ENCODE peak calls at places on chromosomes 11 and 22, in six cellular contexts. K is CD4-positive, CD25-positive, alpha-beta regulatory T cell; D is activated CD4-positive, CD25-positive, alpha-beta regulatory T cell; J is Right ventricle myocardium superior; U is BJ; F is AG10803. Y is an unnamed sample.

GRCh38 chr11:67053896-67054850 is 2.5 kb upstream of the RHOD start:
- DNase-seq in K (peak), D (no peak), J (peak), U (no peak), F (peak), Y (peak)

GRCh38 chr22:27111796-27112195 is 454.4 kb downstream of the MIAT start:
- DNase-seq in K (no peak), D (no peak), J (no peak), U (no peak), F (no peak), Y (no peak)

GRCh38 chr11:17778956-17779860 is 44.6 kb downstream of the KCNC1 start:
- DNase-seq in K (no peak), D (no peak), J (no peak), U (no peak), F (no peak), Y (no peak)

GRCh38 chr22:45196308-45196707 is 32.6 kb downstream of the NUP50 start:
- DNase-seq in K (no peak), D (no peak), J (no peak), U (no peak), F (no peak), Y (no peak)

GRCh38 chr11:94198718-94199117 is 70.1 kb downstream of the PANX1 start:
- DNase-seq in K (no peak), D (no peak), J (no peak), U (no peak), F (no peak), Y (no peak)

GRCh38 chr11:13494051-13494450 is 1.7 kb downstream of the PTH start:
- DNase-seq in K (no peak), D (no peak), J (no peak), U (no peak), F (no peak), Y (no peak)

GRCh38 chr11:100876826-100877545 is 189.9 kb downstream of the ARHGAP42 start:
- DNase-seq in K (no peak), D (no peak), J (no peak), U (peak), F (peak), Y (no peak)

GRCh38 chr22:24437820-24438328 is 10.5 kb downstream of the ADORA2A start:
- DNase-seq in K (no peak), D (no peak), J (no peak), U (no peak), F (peak), Y (no peak)

GRCh38 chr11:108226036-108226435 is 3.2 kb downstream of the ATM start:
- DNase-seq in K (no peak), D (no peak), J (no peak), U (no peak), F (no peak), Y (no peak)

GRCh38 chr22:37657590-37658132 is 862 bp upstream of the PDXP start:
- DNase-seq in K (no peak), D (no peak), J (no peak), U (no peak), F (peak), Y (no peak)

GRCh38 chr22:17303840-17304779 is 65.2 kb upstream of the CECR2 start:
- DNase-seq in K (peak), D (no peak), J (no peak), U (no peak), F (no peak), Y (peak)

Y was measured in WERI-Rb-1.